ENCODE peak calls at places on chromosome 6, in eight cellular contexts. M, S, H, U, O, K, P and T are unnamed samples.
A peak's percentile ranks its signal among the peaks of the same experiment; 100 is the strongest.

GRCh38 chr6:121826156-121826810 is 390.8 kb downstream of the GJA1 start:
- DNase-seq in M (peak; percentile 12), S (no peak), H (peak; percentile 90), U (no peak), O (no peak), K (peak; percentile 97), P (no peak), T (no peak)

GRCh38 chr6:148436466-148436865 is 93.8 kb downstream of the SASH1 start:
- DNase-seq in M (no peak), S (no peak), H (no peak), U (no peak), O (no peak), K (no peak), P (no peak), T (no peak)

GRCh38 chr6:63997727-63998126 is 362.1 kb downstream of the PHF3 start:
- DNase-seq in M (no peak), S (no peak), H (no peak), U (no peak), O (no peak), K (no peak), P (no peak), T (no peak)

GRCh38 chr6:72826744-72827438 is 205.0 kb downstream of the KCNQ5 start:
- DNase-seq in M (no peak), S (no peak), H (peak; percentile 63), U (no peak), O (no peak), K (peak; percentile 91), P (no peak), T (no peak)

GRCh38 chr6:2875840-2876207 is 27.3 kb downstream of the SERPINB9 start:
- DNase-seq in M (no peak), S (peak; percentile 42), H (no peak), U (no peak), O (no peak), K (no peak), P (no peak), T (peak; percentile 43)

GRCh38 chr6:163876391-163876790 is 461.9 kb downstream of the QKI start:
- DNase-seq in M (no peak), S (no peak), H (no peak), U (no peak), O (no peak), K (no peak), P (no peak), T (no peak)

GRCh38 chr6:43278524-43279078 is 19.5 kb upstream of the SLC22A7 start:
- DNase-seq in M (no peak), S (no peak), H (no peak), U (no peak), O (no peak), K (peak; percentile 39), P (no peak), T (no peak)

GRCh38 chr6:161748535-161749386 is 474.9 kb upstream of the AGPAT4 start:
- DNase-seq in M (peak; percentile 54), S (no peak), H (peak; percentile 67), U (peak; percentile 7), O (peak; percentile 78), K (no peak), P (peak; percentile 48), T (no peak)

GRCh38 chr6:108798672-108799355 is 49.4 kb upstream of the ARMC2 start:
- DNase-seq in M (no peak), S (peak; percentile 10), H (no peak), U (no peak), O (no peak), K (no peak), P (no peak), T (peak; percentile 34)

GRCh38 chr6:11380969-11381744 is 148.7 kb upstream of the NEDD9 start:
- DNase-seq in M (no peak), S (no peak), H (no peak), U (no peak), O (no peak), K (no peak), P (no peak), T (no peak)

GRCh38 chr6:157442296-157442695 is 61.3 kb downstream of the ZDHHC14 start:
- DNase-seq in M (no peak), S (no peak), H (peak; percentile 74), U (no peak), O (no peak), K (no peak), P (no peak), T (no peak)

GRCh38 chr6:13288969-13289391 is 39.4 kb downstream of the TBC1D7 start:
- DNase-seq in M (no peak), S (no peak), H (no peak), U (no peak), O (no peak), K (no peak), P (no peak), T (no peak)

GRCh38 chr6:97865612-97866011 is 582.6 kb upstream of the MMS22L start:
- DNase-seq in M (no peak), S (no peak), H (no peak), U (no peak), O (no peak), K (no peak), P (no peak), T (no peak)

GRCh38 chr6:112291161-112291762 is 36.9 kb upstream of the LAMA4 start:
- DNase-seq in M (no peak), S (no peak), H (peak; percentile 37), U (no peak), O (no peak), K (no peak), P (no peak), T (no peak)

GRCh38 chr6:13472976-13473645 is 14.3 kb downstream of the GFOD1 start:
- DNase-seq in M (no peak), S (no peak), H (no peak), U (no peak), O (no peak), K (no peak), P (no peak), T (no peak)

GRCh38 chr6:43180985-43181384 is 1.0 kb upstream of the CUL9 start:
- DNase-seq in M (no peak), S (no peak), H (no peak), U (no peak), O (no peak), K (peak; percentile 5), P (no peak), T (no peak)

GRCh38 chr6:32191696-32192607 is 491 bp downstream of the GPSM3 start:
- DNase-seq in M (no peak), S (no peak), H (no peak), U (no peak), O (no peak), K (no peak), P (no peak), T (no peak)

GRCh38 chr6:144266091-144266649 is 19.0 kb upstream of the UTRN start:
- DNase-seq in M (peak; percentile 36), S (no peak), H (peak; percentile 99), U (no peak), O (peak; percentile 52), K (no peak), P (no peak), T (no peak)

GRCh38 chr6:27812805-27813626 is 99.2 kb downstream of the OR2B2 start:
- DNase-seq in M (no peak), S (no peak), H (no peak), U (no peak), O (no peak), K (no peak), P (no peak), T (no peak)

GRCh38 chr6:26304213-26305096 is 60.5 kb upstream of the BTN3A2 start:
- DNase-seq in M (no peak), S (no peak), H (peak; percentile 57), U (no peak), O (no peak), K (no peak), P (no peak), T (no peak)

GRCh38 chr6:27814665-27815424 is 97.4 kb downstream of the OR2B2 start:
- DNase-seq in M (peak; percentile 89), S (peak; percentile 71), H (peak; percentile 93), U (no peak), O (no peak), K (peak; percentile 92), P (peak; percentile 97), T (peak; percentile 42)

GRCh38 chr6:52815167-52816092 is 11.8 kb upstream of the GSTA1 start:
- DNase-seq in M (peak; percentile 29), S (peak; percentile 9), H (peak; percentile 64), U (no peak), O (peak; percentile 71), K (peak; percentile 31), P (peak; percentile 73), T (peak; percentile 11)

GRCh38 chr6:15493437-15494168 is 169.2 kb downstream of the DTNBP1 start:
- DNase-seq in M (no peak), S (no peak), H (no peak), U (no peak), O (no peak), K (no peak), P (no peak), T (no peak)

GRCh38 chr6:167803816-167804215 is 22.9 kb upstream of the AFDN start:
- DNase-seq in M (no peak), S (no peak), H (no peak), U (no peak), O (peak; percentile 3), K (no peak), P (no peak), T (no peak)

GRCh38 chr6:110575910-110576463 is 99.6 kb upstream of the SLC22A16 start:
- DNase-seq in M (no peak), S (no peak), H (no peak), U (no peak), O (no peak), K (no peak), P (no peak), T (no peak)

GRCh38 chr6:20711518-20711917 is 177.3 kb downstream of the CDKAL1 start:
- DNase-seq in M (no peak), S (no peak), H (no peak), U (no peak), O (no peak), K (no peak), P (no peak), T (no peak)